ENCODE peak calls at places on chromosomes 16 and 17, in four cellular contexts. F is cardiac muscle cell, N is mammary epithelial cell, Y is bronchial epithelial cell. E is an unnamed sample.

GRCh38 chr17:10631048-10631700 is 25.9 kb downstream of the MYH3 start:
- DNase-seq in F (peak), N (no peak), Y (peak), E (peak)

GRCh38 chr17:65589321-65589720 is 27.9 kb upstream of the AXIN2 start:
- DNase-seq in F (peak), N (no peak), Y (no peak), E (no peak)

GRCh38 chr17:44758414-44759095 is at the start of gene ADAM11:
- DNase-seq in F (no peak), N (no peak), Y (no peak), E (no peak)

GRCh38 chr16:55257971-55258613 is 65.9 kb upstream of the IRX6 start:
- DNase-seq in F (peak), N (peak), Y (peak), E (peak)

GRCh38 chr17:43021739-43022512 is at the start of gene VAT1:
- DNase-seq in F (peak), N (peak), Y (peak), E (peak)

GRCh38 chr16:17354121-17354750 is 116.5 kb downstream of the XYLT1 start:
- DNase-seq in F (no peak), N (no peak), Y (no peak), E (no peak)

GRCh38 chr16:52117171-52117570 is 429.8 kb downstream of the TOX3 start:
- DNase-seq in F (no peak), N (no peak), Y (no peak), E (no peak)

GRCh38 chr17:69672924-69673323 is 258.4 kb downstream of the MAP2K6 start:
- DNase-seq in F (peak), N (peak), Y (peak), E (peak)

GRCh38 chr17:71118039-71118438 is 948.7 kb downstream of the KCNJ2 start:
- DNase-seq in F (no peak), N (peak), Y (peak), E (peak)

GRCh38 chr16:1089822-1090619 is 6.0 kb downstream of the C1QTNF8 start:
- DNase-seq in F (no peak), N (no peak), Y (no peak), E (no peak)

GRCh38 chr16:79509221-79509631 is 91.3 kb downstream of the MAF start:
- DNase-seq in F (no peak), N (no peak), Y (no peak), E (no peak)

DNA sequence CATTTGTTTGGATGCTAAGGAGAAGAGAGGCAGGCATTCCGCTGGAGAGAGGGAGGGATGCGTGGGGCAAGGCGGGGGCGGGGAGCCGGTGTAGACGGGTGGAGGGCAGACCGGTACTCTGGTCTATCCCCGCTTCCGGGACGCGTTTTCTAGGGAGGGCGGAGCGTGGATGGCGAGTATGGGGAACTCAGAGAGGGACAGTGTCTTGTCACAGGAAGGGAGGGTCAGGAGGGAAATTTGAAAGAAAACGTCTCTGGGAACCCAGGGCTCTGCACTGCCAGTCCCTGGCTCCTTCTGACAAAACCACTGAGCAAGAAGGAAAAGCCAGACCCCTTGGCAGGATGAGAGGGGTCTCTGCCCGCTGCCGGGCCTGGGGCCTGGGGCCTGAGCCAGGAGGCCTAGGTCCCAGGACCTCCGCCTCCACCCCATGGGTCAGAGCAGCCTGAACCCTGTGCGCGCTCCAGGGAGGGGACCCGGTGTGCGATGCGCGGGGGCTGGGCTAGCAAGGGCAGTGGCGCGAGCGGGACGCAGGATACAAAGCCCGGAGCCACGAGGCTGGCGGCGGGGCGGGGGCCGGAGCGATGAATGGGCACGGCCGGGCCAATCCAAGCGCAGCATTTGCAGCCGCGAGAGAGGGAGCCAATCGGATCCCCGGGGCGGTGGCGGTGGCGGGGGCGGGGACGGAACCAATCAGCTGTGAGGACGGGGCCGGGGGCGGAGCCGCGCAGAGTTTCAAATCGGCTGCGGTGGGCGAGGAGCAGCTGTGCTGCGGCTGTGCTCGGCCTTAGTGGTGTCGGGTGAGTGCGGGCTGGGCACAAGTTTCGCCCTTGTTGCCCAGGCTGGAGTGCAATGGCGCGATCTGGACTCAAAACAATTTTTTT is at the start of gene PIMREG:
- DNase-seq in F (peak), N (peak), Y (peak), E (peak)
- H3K4me3 ChIP-seq in F (peak), N (peak), Y (peak), E (peak)

GRCh38 chr17:27458524-27458908 is 2.3 kb downstream of the KSR1 start:
- DNase-seq in F (no peak), N (no peak), Y (no peak), E (no peak)

GRCh38 chr17:27459433-27459832 is 3.2 kb downstream of the KSR1 start:
- DNase-seq in F (peak), N (no peak), Y (no peak), E (no peak)

GRCh38 chr17:27457405-27457730 is 1.1 kb downstream of the KSR1 start:
- DNase-seq in F (no peak), N (no peak), Y (no peak), E (no peak)

GRCh38 chr17:27456681-27457404 is 595 bp downstream of the KSR1 start:
- DNase-seq in F (no peak), N (no peak), Y (no peak), E (no peak)

DNA sequence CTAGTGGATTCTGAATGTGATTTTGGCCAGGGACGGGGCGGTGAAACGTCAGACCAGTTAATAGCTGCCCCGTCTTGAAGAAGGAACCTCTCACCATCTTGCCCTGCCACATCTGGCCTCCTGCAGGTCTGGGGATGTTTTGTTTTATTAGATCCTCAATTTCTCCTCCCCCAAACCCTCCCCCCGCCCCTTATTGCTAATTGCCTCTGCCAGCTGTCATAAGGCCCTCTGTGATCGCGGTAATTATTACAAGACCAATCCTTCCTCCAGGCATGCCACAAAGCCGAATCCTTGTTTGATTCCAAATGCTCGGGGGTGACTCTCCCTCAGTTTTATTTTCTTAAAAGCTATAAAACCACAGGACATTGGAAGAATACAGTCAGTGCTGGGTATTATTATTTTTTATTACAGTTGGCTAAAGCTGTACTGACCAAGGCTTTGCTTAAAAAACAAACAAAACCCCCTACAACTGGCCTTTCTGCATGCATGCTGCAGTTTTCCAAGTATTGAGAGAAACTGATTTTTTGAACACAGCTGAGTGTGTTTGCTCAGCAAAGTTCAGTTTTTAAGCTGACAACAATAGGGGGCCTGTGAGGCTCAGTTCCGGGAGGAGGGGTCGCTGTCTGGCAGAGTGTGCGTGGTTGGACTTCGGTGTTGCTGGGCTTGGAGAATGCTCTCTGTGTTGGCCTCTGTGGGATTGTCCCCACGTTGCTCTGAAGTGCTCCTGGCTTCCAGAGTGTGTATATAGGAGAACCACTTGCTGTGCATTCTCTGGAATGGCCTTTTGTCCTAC is 1.7 kb downstream of the KSR1 start:
- DNase-seq in F (peak), N (no peak), Y (no peak), E (no peak)
- TF ChIP-seq CTCF in F (no peak), N (no peak), Y (no peak), E (no peak)

DNA sequence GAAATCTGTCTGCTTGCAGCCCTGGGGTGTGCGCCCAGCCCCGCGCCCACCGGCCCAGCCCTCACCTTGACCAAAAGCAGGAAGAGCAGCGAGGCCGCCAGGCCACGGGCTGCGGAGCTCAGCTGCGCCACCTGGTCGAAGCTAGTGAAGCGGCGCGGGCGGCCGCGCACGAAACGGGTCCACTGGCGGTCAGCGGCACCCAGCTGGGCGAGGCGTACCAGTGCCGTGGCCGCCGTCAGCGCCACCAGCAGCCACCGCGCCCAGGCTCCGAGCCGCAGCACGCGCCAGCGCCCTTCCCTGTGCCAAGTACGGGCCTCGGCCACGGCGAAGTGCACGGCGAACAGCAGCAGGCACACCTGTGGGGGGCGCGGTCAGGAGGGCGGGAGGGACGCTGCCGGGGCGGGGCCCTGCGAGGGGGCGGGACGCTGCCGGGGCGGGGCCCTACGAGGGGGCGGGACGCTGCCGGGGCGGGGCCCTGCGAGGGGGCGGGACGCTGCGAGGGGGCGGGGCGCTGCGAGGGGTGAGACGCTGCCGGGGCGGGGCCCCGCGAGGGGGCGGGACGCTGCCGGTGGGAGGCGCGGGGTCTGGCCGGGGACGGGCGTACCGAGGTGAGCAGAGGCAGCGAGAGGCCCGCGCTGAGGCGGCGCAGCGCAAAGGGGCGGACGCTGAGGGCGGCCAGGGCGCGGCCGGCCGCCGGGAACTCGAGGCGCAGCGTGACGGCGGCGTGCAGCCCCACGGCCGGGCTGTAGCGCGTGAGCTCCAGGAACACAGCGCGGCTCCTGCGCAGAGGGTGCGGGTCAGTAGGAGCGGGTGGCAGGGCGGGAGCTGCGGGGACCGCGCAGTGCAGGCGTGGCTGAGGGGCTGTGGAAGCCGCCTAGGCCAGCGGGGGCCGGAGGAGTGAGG is 43.3 kb downstream of the TSC2 start:
- DNase-seq in F (peak), N (no peak), Y (peak), E (peak)
- H3K4me3 ChIP-seq in F (peak), N (no peak), Y (no peak), E (no peak)

DNA sequence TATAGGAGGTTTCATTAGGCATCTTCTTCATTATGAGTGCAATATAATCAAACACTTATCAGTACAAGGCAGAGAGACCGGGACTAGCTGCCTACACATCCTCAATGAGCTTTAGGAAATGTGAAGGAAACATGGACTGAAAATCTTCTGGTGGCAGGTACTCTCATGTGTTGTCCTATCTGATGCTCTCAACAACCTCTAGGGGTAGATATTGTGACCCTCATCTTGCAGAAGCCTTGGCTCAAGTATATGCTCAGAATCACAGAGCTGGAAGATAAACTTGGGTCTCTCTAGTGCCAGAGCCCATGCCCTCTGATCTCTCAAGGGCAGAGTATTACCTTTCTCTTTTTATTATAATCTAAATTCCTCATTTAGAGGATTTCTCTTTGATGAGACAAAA is 181.6 kb upstream of the C17orf78 start:
- DNase-seq in F (no peak), N (no peak), Y (no peak), E (no peak)
- TF ChIP-seq CTCF in F (no peak), N (no peak), Y (no peak), E (no peak)